ENCODE peak calls at places on chromosome 17, in five cellular contexts. One of them, this sample, is unnamed. For H3K4me1, the result is how much of the 10 kb centered on the place peaks cover.

GRCh38 chr17:69551212-69552010 is 136.9 kb downstream of the MAP2K6 start:
- DNase-seq in uterus: no peak
- DNase-seq in CD4-positive, alpha-beta memory T cell: no peak
- DNase-seq in iPS DF 6.9: no peak
- DNase-seq in upper lobe of left lung: no peak
- DNase-seq in this sample: no peak

GRCh38 chr17:32626371-32626770 is 139.6 kb downstream of the CDK5R1 start:
- DNase-seq in upper lobe of left lung: no peak
- DNase-seq in CD4-positive, alpha-beta memory T cell: no peak
- DNase-seq in uterus: no peak
- DNase-seq in iPS DF 6.9: no peak
- DNase-seq in this sample: no peak

GRCh38 chr17:13462161-13462560 is 139.6 kb downstream of the HS3ST3A1 start:
- DNase-seq in iPS DF 6.9: no peak
- DNase-seq in uterus: no peak
- DNase-seq in upper lobe of left lung: no peak
- DNase-seq in CD4-positive, alpha-beta memory T cell: no peak
- DNase-seq in this sample: no peak

GRCh38 chr17:21495281-21495680 is 119.1 kb downstream of the KCNJ12 start:
- DNase-seq in iPS DF 6.9: no peak
- DNase-seq in uterus: no peak
- DNase-seq in upper lobe of left lung: no peak
- DNase-seq in CD4-positive, alpha-beta memory T cell: no peak
- DNase-seq in this sample: no peak

GRCh38 chr17:49369089-49369488 is 7.0 kb upstream of the ZNF652 start:
- DNase-seq in iPS DF 6.9: no peak
- DNase-seq in CD4-positive, alpha-beta memory T cell: no peak
- DNase-seq in upper lobe of left lung: no peak
- DNase-seq in uterus: no peak
- DNase-seq in this sample: no peak

GRCh38 chr17:45428050-45428953 is 4.4 kb downstream of the ARHGAP27 start:
- DNase-seq in upper lobe of left lung: peak
- DNase-seq in uterus: peak
- DNase-seq in CD4-positive, alpha-beta memory T cell: peak
- DNase-seq in iPS DF 6.9: no peak
- DNase-seq in this sample: peak

GRCh38 chr17:36545465-36546417 is 1.0 kb downstream of the GGNBP2 start:
- DNase-seq in uterus: peak
- DNase-seq in iPS DF 6.9: peak
- DNase-seq in upper lobe of left lung: peak
- DNase-seq in CD4-positive, alpha-beta memory T cell: peak
- DNase-seq in this sample: peak

GRCh38 chr17:74898376-74898946 is 5.0 kb upstream of the FADS6 start:
- DNase-seq in uterus: no peak
- DNase-seq in iPS DF 6.9: no peak
- DNase-seq in upper lobe of left lung: no peak
- DNase-seq in CD4-positive, alpha-beta memory T cell: no peak
- DNase-seq in this sample: no peak

GRCh38 chr17:72353502-72353901 is 232.7 kb downstream of the SOX9 start:
- DNase-seq in CD4-positive, alpha-beta memory T cell: no peak
- DNase-seq in upper lobe of left lung: no peak
- DNase-seq in iPS DF 6.9: no peak
- DNase-seq in uterus: no peak
- DNase-seq in this sample: no peak

GRCh38 chr17:73743802-73744201 is 99.6 kb upstream of the SDK2 start:
- DNase-seq in iPS DF 6.9: no peak
- DNase-seq in upper lobe of left lung: no peak
- DNase-seq in uterus: no peak
- DNase-seq in CD4-positive, alpha-beta memory T cell: no peak
- DNase-seq in this sample: no peak

GRCh38 chr17:73742915-73743314 is 98.7 kb upstream of the SDK2 start:
- DNase-seq in CD4-positive, alpha-beta memory T cell: no peak
- DNase-seq in uterus: no peak
- DNase-seq in upper lobe of left lung: peak
- DNase-seq in iPS DF 6.9: no peak
- DNase-seq in this sample: no peak

GRCh38 chr17:73733527-73733926 is 89.3 kb upstream of the SDK2 start:
- DNase-seq in iPS DF 6.9: no peak
- DNase-seq in CD4-positive, alpha-beta memory T cell: no peak
- DNase-seq in upper lobe of left lung: no peak
- DNase-seq in uterus: no peak
- DNase-seq in this sample: no peak

GRCh38 chr17:73740370-73740769 is 96.1 kb upstream of the SDK2 start:
- DNase-seq in upper lobe of left lung: no peak
- DNase-seq in CD4-positive, alpha-beta memory T cell: no peak
- DNase-seq in iPS DF 6.9: no peak
- DNase-seq in uterus: no peak
- DNase-seq in this sample: no peak

GRCh38 chr17:73738751-73739575 is 94.7 kb upstream of the SDK2 start:
- DNase-seq in upper lobe of left lung: no peak
- DNase-seq in iPS DF 6.9: no peak
- DNase-seq in uterus: no peak
- DNase-seq in CD4-positive, alpha-beta memory T cell: no peak
- DNase-seq in this sample: no peak
- H3K4me1 ChIP-seq in upper lobe of left lung: under half
- H3K4me1 ChIP-seq in iPS DF 6.9: under half
- H3K4me1 ChIP-seq in uterus: under half
- H3K4me1 ChIP-seq in CD4-positive, alpha-beta memory T cell: under half
- H3K4me1 ChIP-seq in this sample: under half

GRCh38 chr17:57486416-57486815 is 230.1 kb downstream of the MSI2 start:
- DNase-seq in iPS DF 6.9: no peak
- DNase-seq in CD4-positive, alpha-beta memory T cell: no peak
- DNase-seq in uterus: no peak
- DNase-seq in upper lobe of left lung: no peak
- DNase-seq in this sample: no peak
- H3K4me1 ChIP-seq in iPS DF 6.9: under half
- H3K4me1 ChIP-seq in CD4-positive, alpha-beta memory T cell: under half
- H3K4me1 ChIP-seq in uterus: under half
- H3K4me1 ChIP-seq in upper lobe of left lung: under half
- H3K4me1 ChIP-seq in this sample: under half

GRCh38 chr17:42413464-42414040 is 9.5 kb downstream of the CAVIN1 start:
- DNase-seq in uterus: no peak
- DNase-seq in iPS DF 6.9: no peak
- DNase-seq in CD4-positive, alpha-beta memory T cell: no peak
- DNase-seq in upper lobe of left lung: no peak
- DNase-seq in this sample: no peak

GRCh38 chr17:42409467-42410351 is 13.3 kb downstream of the CAVIN1 start:
- DNase-seq in uterus: peak
- DNase-seq in iPS DF 6.9: no peak
- DNase-seq in upper lobe of left lung: no peak
- DNase-seq in CD4-positive, alpha-beta memory T cell: no peak
- DNase-seq in this sample: no peak

GRCh38 chr17:42411905-42412679 is 11.0 kb downstream of the CAVIN1 start:
- DNase-seq in upper lobe of left lung: peak
- DNase-seq in iPS DF 6.9: no peak
- DNase-seq in uterus: no peak
- DNase-seq in CD4-positive, alpha-beta memory T cell: no peak
- DNase-seq in this sample: no peak

GRCh38 chr17:42408076-42408475 is 15.0 kb downstream of the CAVIN1 start:
- DNase-seq in upper lobe of left lung: no peak
- DNase-seq in CD4-positive, alpha-beta memory T cell: no peak
- DNase-seq in iPS DF 6.9: no peak
- DNase-seq in uterus: no peak
- DNase-seq in this sample: no peak

DNA sequence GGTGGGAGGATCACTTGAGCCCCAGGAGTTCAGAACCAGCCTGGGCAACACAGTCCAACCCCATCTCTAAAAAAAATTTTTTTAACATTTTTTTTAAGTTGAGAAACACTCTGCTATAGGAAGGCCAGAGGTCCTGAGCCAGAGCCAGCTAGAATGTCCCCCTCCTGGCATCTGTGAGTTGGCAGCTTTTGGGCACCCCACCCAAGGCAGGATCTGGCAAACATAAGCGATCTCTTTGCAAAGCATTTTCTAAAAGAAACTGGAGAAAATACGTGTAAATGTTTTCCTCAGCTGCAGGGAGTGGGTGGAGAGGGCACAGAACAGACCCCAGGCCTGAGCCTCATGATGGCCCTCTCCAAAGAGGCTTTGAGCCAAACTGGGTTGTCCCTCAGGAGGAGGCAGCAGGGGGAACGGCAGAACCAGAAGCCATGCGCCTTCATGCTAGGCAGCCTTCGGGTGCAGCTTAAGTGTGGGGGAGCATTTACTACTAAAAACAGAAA is 11.7 kb downstream of the CAVIN1 start:
- DNase-seq in iPS DF 6.9: no peak
- DNase-seq in uterus: no peak
- DNase-seq in upper lobe of left lung: no peak
- DNase-seq in CD4-positive, alpha-beta memory T cell: no peak
- DNase-seq in this sample: no peak
- H3K4me1 ChIP-seq in iPS DF 6.9: under half
- H3K4me1 ChIP-seq in uterus: under half
- H3K4me1 ChIP-seq in upper lobe of left lung: half or more
- H3K4me1 ChIP-seq in CD4-positive, alpha-beta memory T cell: under half
- H3K4me1 ChIP-seq in this sample: under half

DNA sequence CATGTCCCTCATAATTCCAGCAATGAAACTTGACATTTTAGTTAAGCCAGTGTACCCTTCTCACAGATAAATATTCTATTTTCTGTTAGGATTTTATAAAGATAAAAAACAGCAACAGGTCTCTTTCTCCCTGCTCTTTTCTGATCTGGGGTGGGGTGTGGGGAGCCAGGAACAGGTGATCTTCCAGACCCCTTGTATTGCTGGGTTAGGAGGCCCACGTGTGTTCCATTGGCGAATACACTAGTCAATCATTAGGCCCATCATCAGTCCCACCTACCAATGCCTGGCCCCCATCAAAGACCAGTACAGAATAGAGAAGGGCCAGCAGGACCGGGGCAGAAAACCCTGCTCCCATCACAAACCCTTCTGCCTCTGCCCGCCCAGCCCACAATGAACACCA is 40.3 kb upstream of the TOB1 start:
- DNase-seq in iPS DF 6.9: no peak
- DNase-seq in uterus: no peak
- DNase-seq in upper lobe of left lung: no peak
- DNase-seq in CD4-positive, alpha-beta memory T cell: no peak
- DNase-seq in this sample: no peak
- H3K4me1 ChIP-seq in iPS DF 6.9: under half
- H3K4me1 ChIP-seq in uterus: under half
- H3K4me1 ChIP-seq in upper lobe of left lung: under half
- H3K4me1 ChIP-seq in CD4-positive, alpha-beta memory T cell: half or more
- H3K4me1 ChIP-seq in this sample: half or more

GRCh38 chr17:78717431-78717980 is 64.6 kb downstream of the CYTH1 start:
- DNase-seq in CD4-positive, alpha-beta memory T cell: no peak
- DNase-seq in uterus: peak
- DNase-seq in iPS DF 6.9: no peak
- DNase-seq in upper lobe of left lung: peak
- DNase-seq in this sample: no peak
- H3K4me1 ChIP-seq in CD4-positive, alpha-beta memory T cell: half or more
- H3K4me1 ChIP-seq in uterus: under half
- H3K4me1 ChIP-seq in iPS DF 6.9: under half
- H3K4me1 ChIP-seq in upper lobe of left lung: half or more
- H3K4me1 ChIP-seq in this sample: half or more

This sample was measured in CD4-positive, CD25-positive, alpha-beta regulatory T cell.